ENCODE peak calls at places on chromosomes 16 and 17, in nine cellular contexts. V is GM10248; N is NCI-H345; P is AG08396; H is GM04504; X is hypothalamus; M is BJ; E is AG10803; S is stimulated activated CD4-positive, alpha-beta T cell treated with anti-CD3 and anti-CD28 coated beads, Interleukin-15, amount 100 ng/mL, for 24 hours. U is an unnamed sample.

GRCh38 chr17:3915642-3916012 is 638 bp downstream of the P2RX1 start:
- DNase-seq in V (no peak), N (no peak), P (no peak), H (no peak), X (no peak), M (no peak), E (no peak), S (no peak), U (no peak)

GRCh38 chr17:15744091-15744676 is 12.1 kb downstream of the TBC1D26 start:
- DNase-seq in V (no peak), N (no peak), P (no peak), H (no peak), X (no peak), M (no peak), E (no peak), S (no peak), U (no peak)

GRCh38 chr17:1056761-1057160 is 59.8 kb downstream of the TIMM22 start:
- DNase-seq in V (no peak), N (no peak), P (no peak), H (no peak), X (no peak), M (no peak), E (no peak), S (no peak), U (no peak)

GRCh38 chr17:2102931-2103398 is 48.1 kb downstream of the HIC1 start:
- DNase-seq in V (no peak), N (no peak), P (no peak), H (peak), X (no peak), M (no peak), E (peak), S (no peak), U (peak)

GRCh38 chr17:65553009-65553645 is 8.3 kb downstream of the AXIN2 start:
- DNase-seq in V (no peak), N (no peak), P (peak), H (peak), X (no peak), M (peak), E (peak), S (no peak), U (no peak)

GRCh38 chr16:84700518-84701277 is 898 bp downstream of the USP10 start:
- DNase-seq in V (peak), N (no peak), P (peak), H (no peak), X (no peak), M (no peak), E (no peak), S (peak), U (no peak)

GRCh38 chr17:37219876-37220608 is 155.7 kb upstream of the C17orf78 start:
- DNase-seq in V (no peak), N (no peak), P (no peak), H (no peak), X (no peak), M (no peak), E (peak), S (no peak), U (no peak)

GRCh38 chr16:49980166-49980565 is 44.9 kb upstream of the CNEP1R1 start:
- DNase-seq in V (no peak), N (no peak), P (no peak), H (no peak), X (no peak), M (no peak), E (peak), S (no peak), U (no peak)

GRCh38 chr17:44004761-44005526 is 522 bp downstream of the NAGS start:
- DNase-seq in V (no peak), N (peak), P (no peak), H (no peak), X (no peak), M (no peak), E (no peak), S (peak), U (no peak)

GRCh38 chr16:89031715-89032659 is 55.0 kb upstream of the CBFA2T3 start:
- DNase-seq in V (peak), N (no peak), P (no peak), H (no peak), X (no peak), M (no peak), E (no peak), S (peak), U (no peak)

GRCh38 chr17:73508057-73508930 is 136.0 kb downstream of the SDK2 start:
- DNase-seq in V (no peak), N (no peak), P (no peak), H (no peak), X (no peak), M (no peak), E (no peak), S (no peak), U (no peak)

GRCh38 chr17:1001640-1002411 is 4.9 kb downstream of the TIMM22 start:
- DNase-seq in V (no peak), N (no peak), P (peak), H (peak), X (no peak), M (peak), E (peak), S (no peak), U (peak)

GRCh38 chr17:27239046-27239445 is 54.9 kb upstream of the WSB1 start:
- DNase-seq in V (peak), N (no peak), P (no peak), H (no peak), X (no peak), M (no peak), E (no peak), S (peak), U (no peak)

GRCh38 chr17:49521088-49521450 is 26.0 kb downstream of the NGFR start:
- DNase-seq in V (no peak), N (no peak), P (no peak), H (no peak), X (no peak), M (no peak), E (no peak), S (no peak), U (no peak)

GRCh38 chr17:27245230-27245696 is 48.7 kb upstream of the WSB1 start:
- DNase-seq in V (peak), N (peak), P (peak), H (peak), X (peak), M (no peak), E (peak), S (peak), U (peak)

GRCh38 chr17:10135539-10136257 is 62.7 kb downstream of the GAS7 start:
- DNase-seq in V (no peak), N (no peak), P (no peak), H (peak), X (no peak), M (peak), E (peak), S (peak), U (no peak)

GRCh38 chr16:87618216-87618615 is 15.9 kb downstream of the JPH3 start:
- DNase-seq in V (no peak), N (no peak), P (no peak), H (no peak), X (no peak), M (no peak), E (no peak), S (no peak), U (no peak)

GRCh38 chr17:17155568-17155967 is 50.6 kb downstream of the PLD6 start:
- DNase-seq in V (no peak), N (no peak), P (no peak), H (no peak), X (no peak), M (no peak), E (no peak), S (no peak), U (no peak)

GRCh38 chr17:72502111-72502939 is 381.5 kb downstream of the SOX9 start:
- DNase-seq in V (no peak), N (no peak), P (peak), H (no peak), X (no peak), M (no peak), E (peak), S (no peak), U (no peak)

GRCh38 chr17:74923538-74924249 is 379 bp upstream of the OTOP2 start:
- DNase-seq in V (peak), N (peak), P (peak), H (no peak), X (peak), M (no peak), E (peak), S (peak), U (no peak)

GRCh38 chr17:4634981-4635380 is 6.5 kb downstream of the ALOX15 start:
- DNase-seq in V (no peak), N (no peak), P (no peak), H (no peak), X (no peak), M (no peak), E (peak), S (no peak), U (no peak)

GRCh38 chr16:51674615-51675014 is 523.5 kb upstream of the SALL1 start:
- DNase-seq in V (no peak), N (no peak), P (no peak), H (no peak), X (no peak), M (no peak), E (no peak), S (no peak), U (no peak)

GRCh38 chr16:11719171-11719570 is 23.5 kb downstream of the TXNDC11 start:
- DNase-seq in V (no peak), N (no peak), P (no peak), H (no peak), X (no peak), M (no peak), E (no peak), S (no peak), U (no peak)

GRCh38 chr17:66222772-66223350 is 6.4 kb downstream of the APOH start:
- DNase-seq in V (no peak), N (no peak), P (no peak), H (no peak), X (no peak), M (no peak), E (no peak), S (no peak), U (no peak)

GRCh38 chr17:55327225-55328088 is 62.7 kb downstream of the HLF start:
- DNase-seq in V (no peak), N (no peak), P (no peak), H (no peak), X (no peak), M (no peak), E (no peak), S (no peak), U (no peak)

GRCh38 chr17:75877752-75878173 is 618 bp downstream of the TRIM47 start:
- DNase-seq in V (peak), N (peak), P (peak), H (no peak), X (peak), M (no peak), E (peak), S (peak), U (peak)

GRCh38 chr17:74467221-74467951 is 952 bp downstream of the CD300A start:
- DNase-seq in V (peak), N (no peak), P (no peak), H (no peak), X (no peak), M (no peak), E (no peak), S (peak), U (no peak)

GRCh38 chr17:77146882-77147281 is 6.1 kb downstream of the SEC14L1 start:
- DNase-seq in V (no peak), N (no peak), P (no peak), H (no peak), X (no peak), M (no peak), E (no peak), S (no peak), U (no peak)

U was measured in stromal cell of bone marrow.